ENCODE peak calls at places on chromosomes 12 and 14, in four cellular contexts. H is breast epithelium, P is A549, I is transverse colon. Y is an unnamed sample.
A peak's percentile ranks its signal among the peaks of the same experiment; 100 is the strongest.

GRCh38 chr14:93953263-93953662 is 23.1 kb downstream of the ASB2 start:
- DNase-seq in I (peak; percentile 46), H (no peak), P (no peak), Y (no peak)

GRCh38 chr14:30034049-30034635 is 106.5 kb upstream of the PRKD1 start:
- DNase-seq in I (no peak), P (no peak), H (no peak), Y (no peak)

GRCh38 chr14:104280902-104281767 is 142.7 kb downstream of the KIF26A start:
- DNase-seq in P (no peak), I (no peak), H (peak; percentile 40), Y (no peak)

GRCh38 chr14:75044322-75044721 is 6.9 kb downstream of the MLH3 start:
- DNase-seq in I (no peak), H (no peak), P (no peak), Y (no peak)

GRCh38 chr12:85007836-85008235 is 28.2 kb downstream of the TSPAN19 start:
- DNase-seq in H (no peak), I (no peak), P (peak; percentile 13), Y (no peak)

GRCh38 chr12:113424915-113425823 is 3.0 kb downstream of the SDSL start:
- DNase-seq in P (peak; percentile 76), H (no peak), I (peak; percentile 62), Y (no peak)

GRCh38 chr12:104763163-104763805 is 194.8 kb downstream of the SLC41A2 start:
- DNase-seq in H (no peak), I (no peak), P (no peak), Y (no peak)

GRCh38 chr12:22874151-22874550 is 249.2 kb downstream of the ETNK1 start:
- DNase-seq in P (no peak), I (no peak), H (no peak), Y (no peak)

GRCh38 chr12:123705935-123706334 is 6.2 kb upstream of the ATP6V0A2 start:
- DNase-seq in H (no peak), P (peak; percentile 57), I (no peak), Y (no peak)

GRCh38 chr12:22443379-22444316 is 100.7 kb downstream of the C2CD5 start:
- DNase-seq in I (peak; percentile 54), P (peak; percentile 89), H (peak; percentile 55), Y (peak; percentile 82)

GRCh38 chr14:59777006-59777579 is 93.5 kb downstream of the RTN1 start:
- DNase-seq in P (no peak), H (no peak), I (no peak), Y (no peak)

GRCh38 chr12:39138268-39138667 is 232.9 kb upstream of the CPNE8 start:
- DNase-seq in P (no peak), I (no peak), H (no peak), Y (no peak)

GRCh38 chr12:5912437-5913334 is 32.4 kb downstream of the ANO2 start:
- DNase-seq in I (no peak), P (peak; percentile 22), H (no peak), Y (no peak)

GRCh38 chr12:125773033-125773432 is 707.8 kb downstream of the AACS start:
- DNase-seq in I (no peak), P (peak; percentile 75), H (no peak), Y (no peak)

GRCh38 chr14:74038015-74038859 is 19.1 kb downstream of the BBOF1 start:
- DNase-seq in P (peak; percentile 66), H (no peak), I (no peak), Y (no peak)

GRCh38 chr12:119182701-119183493 is 4.2 kb downstream of the HSPB8 start:
- DNase-seq in P (peak; percentile 28), I (no peak), H (no peak), Y (no peak)

GRCh38 chr14:74403619-74404417 is 22.2 kb downstream of the SYNDIG1L start:
- DNase-seq in I (no peak), H (no peak), P (no peak), Y (no peak)

GRCh38 chr12:105783983-105784947 is 354.5 kb downstream of the NUAK1 start:
- DNase-seq in I (no peak), H (no peak), P (no peak), Y (no peak)

GRCh38 chr12:69682136-69682755 is 16.9 kb downstream of the BEST3 start:
- DNase-seq in H (no peak), P (no peak), I (no peak), Y (no peak)

GRCh38 chr12:92396647-92397258 is 251.1 kb upstream of the BTG1 start:
- DNase-seq in I (no peak), P (peak; percentile 18), H (no peak), Y (no peak)

GRCh38 chr12:19620222-19620621 is 180.9 kb downstream of the AEBP2 start:
- DNase-seq in H (peak; percentile 57), I (peak; percentile 77), P (peak; percentile 91), Y (no peak)

GRCh38 chr12:112906712-112907414 is at the start of gene OAS1:
- DNase-seq in H (no peak), I (peak; percentile 68), P (peak; percentile 79), Y (peak; percentile 59)

GRCh38 chr14:101216725-101217463 is 313.4 kb upstream of the RTL1 start:
- DNase-seq in P (no peak), I (no peak), H (no peak), Y (no peak)

GRCh38 chr12:131057211-131057721 is 103.6 kb downstream of the ADGRD1 start:
- DNase-seq in H (no peak), I (no peak), P (no peak), Y (no peak)

GRCh38 chr14:41868396-41868795 is 261.7 kb downstream of the LRFN5 start:
- DNase-seq in P (no peak), I (no peak), H (no peak), Y (no peak)

GRCh38 chr12:24226745-24227350 is 277.4 kb upstream of the SOX5 start:
- DNase-seq in I (no peak), H (no peak), P (peak; percentile 22), Y (no peak)

GRCh38 chr12:129753596-129753995 is 150.2 kb downstream of the TMEM132D start:
- DNase-seq in I (no peak), P (no peak), H (no peak), Y (no peak)

GRCh38 chr14:105491366-105492006 is 440 bp downstream of the TEDC1 start:
- DNase-seq in H (no peak), I (peak; percentile 83), P (peak; percentile 91), Y (no peak)

GRCh38 chr12:3928538-3929220 is 55.5 kb upstream of the PARP11 start:
- DNase-seq in I (no peak), P (no peak), H (no peak), Y (no peak)

GRCh38 chr12:48980389-48980952 is 2.3 kb downstream of the WNT1 start:
- DNase-seq in I (peak; percentile 53), P (peak; percentile 51), H (no peak), Y (no peak)

GRCh38 chr12:48978741-48979601 is 849 bp downstream of the WNT1 start:
- DNase-seq in H (no peak), P (no peak), I (no peak), Y (no peak)

GRCh38 chr12:48978291-48978740 is at the start of gene WNT1:
- DNase-seq in I (no peak), P (no peak), H (no peak), Y (no peak)

GRCh38 chr12:48979602-48980388 is 1.7 kb downstream of the WNT1 start:
- DNase-seq in H (no peak), I (peak; percentile 50), P (no peak), Y (no peak)

DNA sequence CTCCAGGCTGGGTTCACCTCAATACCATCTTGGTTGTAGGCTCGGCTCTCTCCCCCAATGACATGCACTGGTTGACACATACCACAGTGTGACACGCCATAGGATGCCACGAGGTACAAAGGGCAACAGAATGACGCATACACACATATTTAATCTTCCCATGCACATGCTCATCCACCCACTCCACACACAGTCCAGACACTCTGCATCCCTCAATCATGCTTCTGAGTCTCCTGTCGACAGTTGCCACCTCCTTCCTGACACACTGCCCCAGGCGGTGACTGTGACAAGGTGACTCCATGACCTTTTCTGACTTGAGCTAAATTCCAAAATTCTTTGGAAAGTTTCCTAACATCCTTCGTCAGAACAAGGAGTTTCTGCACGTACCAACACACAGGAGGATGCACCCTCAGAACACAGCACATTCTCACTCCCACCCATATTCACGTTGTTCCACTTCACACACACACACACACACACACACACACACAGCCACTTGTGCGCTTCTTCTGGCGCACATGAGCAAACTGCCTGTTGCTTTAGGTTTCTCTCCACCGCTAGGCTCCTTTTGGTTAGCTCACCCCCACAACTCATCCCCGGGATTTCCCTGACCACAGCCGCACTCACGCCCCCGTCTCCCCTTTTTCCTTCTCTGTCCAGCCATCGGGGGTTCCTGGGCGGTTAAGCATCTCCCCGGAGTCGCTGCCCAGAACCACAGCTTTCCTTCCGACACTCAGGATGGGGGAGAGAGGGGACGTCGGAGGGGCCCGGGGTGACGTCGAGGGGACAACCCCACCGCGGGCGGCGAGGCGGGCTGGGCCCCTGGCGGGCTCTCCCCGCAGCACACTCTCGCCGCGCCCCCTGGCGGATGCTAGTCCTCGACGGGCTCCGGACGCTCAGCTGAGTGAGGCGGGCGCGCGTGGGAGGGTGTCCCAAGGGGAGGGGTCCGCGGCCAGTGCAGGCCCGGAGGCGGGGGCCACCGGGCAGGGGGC is 536 bp upstream of the WNT1 start:
- DNase-seq in I (peak; percentile 71), P (peak; percentile 64), H (no peak), Y (no peak)
- TF ChIP-seq CTCF in I (peak; percentile 82), P (peak; percentile 70), H (peak; percentile 56), Y (peak; percentile 52)

GRCh38 chr14:102917469-102918211 is 4.8 kb upstream of the AMN start:
- DNase-seq in P (peak; percentile 39), I (peak; percentile 70), H (no peak), Y (peak; percentile 31)

GRCh38 chr14:102917056-102917385 is 5.4 kb upstream of the AMN start:
- DNase-seq in H (no peak), P (no peak), I (peak; percentile 42), Y (no peak)

GRCh38 chr14:102915292-102916110 is 7.0 kb upstream of the AMN start:
- DNase-seq in P (no peak), I (no peak), H (no peak), Y (no peak)

GRCh38 chr14:102914474-102915291 is 7.8 kb upstream of the AMN start:
- DNase-seq in P (no peak), H (no peak), I (no peak), Y (no peak)

GRCh38 chr14:102916347-102917055 is 6.0 kb upstream of the AMN start:
- DNase-seq in I (no peak), P (no peak), H (no peak), Y (no peak)
- TF ChIP-seq POLR2A in I (no peak), P (no peak), H (no peak), Y (no peak)

GRCh38 chr14:56116128-56116900 is 1.9 kb upstream of the PELI2 start:
- DNase-seq in P (no peak), I (no peak), H (no peak), Y (no peak)
- H3K27ac ChIP-seq in P (no peak overlapping the region), I (no peak overlapping the region), H (peak overlapping the region; percentile 12), Y (no peak overlapping the region)

GRCh38 chr14:51318777-51319176 is 78.7 kb downstream of the TMX1 start:
- DNase-seq in P (no peak), I (no peak), H (no peak), Y (no peak)

GRCh38 chr14:51319181-51319597 is 79.1 kb downstream of the TMX1 start:
- DNase-seq in I (no peak), P (no peak), H (no peak), Y (no peak)

GRCh38 chr14:51321036-51321435 is 81.0 kb downstream of the TMX1 start:
- DNase-seq in H (no peak), I (no peak), P (no peak), Y (no peak)

DNA sequence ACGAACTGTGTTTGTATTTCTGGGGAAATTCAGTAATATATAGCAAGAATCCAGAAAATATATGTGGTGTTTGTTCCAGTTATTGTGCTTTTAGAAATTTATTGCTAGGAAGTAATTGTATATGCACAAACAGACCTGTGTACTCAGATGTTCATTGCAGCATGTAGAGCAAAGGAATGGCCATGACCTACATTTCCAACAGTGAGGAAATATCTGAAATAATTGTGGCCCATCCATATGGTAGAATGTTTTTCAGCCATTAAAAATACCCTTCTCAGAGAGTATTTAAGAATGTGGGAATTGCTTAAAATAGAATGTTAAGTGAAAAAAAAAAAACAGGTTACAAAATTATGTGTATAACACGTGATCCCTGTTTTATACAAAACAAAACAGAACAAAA is 77.3 kb downstream of the TMX1 start:
- DNase-seq in P (no peak), H (no peak), I (no peak), Y (no peak)
- TF ChIP-seq CTCF in P (no peak), H (no peak), I (no peak), Y (no peak)

Y was measured in prostate gland.